ENCODE peak calls at places on chromosomes 4 and X, in nine cellular contexts. One of them, this sample, is unnamed.

GRCh38 chr4:180665994-180666818 is 1577.0 kb upstream of the TENM3 start:
- DNase-seq in OCI-LY7: peak
- DNase-seq in PC-3: peak
- DNase-seq in MM.1S: peak
- DNase-seq in GM23248: peak
- DNase-seq in GM23338: peak
- DNase-seq in SK-N-SH: peak
- DNase-seq in HCT116: peak
- DNase-seq in neural progenitor cell: peak
- DNase-seq in this sample: peak

GRCh38 chr4:140343303-140343702 is 30.1 kb upstream of the SCOC start:
- DNase-seq in OCI-LY7: no peak
- DNase-seq in PC-3: peak
- DNase-seq in MM.1S: no peak
- DNase-seq in GM23248: no peak
- DNase-seq in GM23338: no peak
- DNase-seq in SK-N-SH: no peak
- DNase-seq in HCT116: peak
- DNase-seq in neural progenitor cell: no peak
- DNase-seq in this sample: peak

GRCh38 chr4:102868153-102868781 is 525 bp upstream of the CISD2 start:
- DNase-seq in OCI-LY7: peak
- DNase-seq in PC-3: no peak
- DNase-seq in MM.1S: no peak
- DNase-seq in GM23248: no peak
- DNase-seq in GM23338: no peak
- DNase-seq in SK-N-SH: no peak
- DNase-seq in HCT116: no peak
- DNase-seq in neural progenitor cell: no peak
- DNase-seq in this sample: no peak

GRCh38 chr4:2263701-2264321 is 1.9 kb upstream of the MXD4 start:
- DNase-seq in OCI-LY7: peak
- DNase-seq in PC-3: no peak
- DNase-seq in MM.1S: peak
- DNase-seq in GM23248: no peak
- DNase-seq in GM23338: no peak
- DNase-seq in SK-N-SH: no peak
- DNase-seq in HCT116: no peak
- DNase-seq in neural progenitor cell: peak
- DNase-seq in this sample: no peak

GRCh38 chrX:115522955-115523354 is 38.0 kb upstream of the PLS3 start:
- DNase-seq in OCI-LY7: no peak
- DNase-seq in PC-3: no peak
- DNase-seq in MM.1S: no peak
- DNase-seq in GM23248: no peak
- DNase-seq in GM23338: no peak
- DNase-seq in SK-N-SH: no peak
- DNase-seq in HCT116: no peak
- DNase-seq in neural progenitor cell: no peak
- DNase-seq in this sample: no peak

GRCh38 chr4:79181190-79181589 is 144.7 kb downstream of the NAA11 start:
- DNase-seq in OCI-LY7: no peak
- DNase-seq in PC-3: no peak
- DNase-seq in MM.1S: no peak
- DNase-seq in GM23248: no peak
- DNase-seq in GM23338: no peak
- DNase-seq in SK-N-SH: no peak
- DNase-seq in HCT116: no peak
- DNase-seq in neural progenitor cell: no peak
- DNase-seq in this sample: peak

GRCh38 chrX:10615931-10616780 is 4.2 kb downstream of the MID1 start:
- DNase-seq in OCI-LY7: peak
- DNase-seq in PC-3: peak
- DNase-seq in MM.1S: no peak
- DNase-seq in GM23248: peak
- DNase-seq in GM23338: peak
- DNase-seq in SK-N-SH: peak
- DNase-seq in HCT116: no peak
- DNase-seq in neural progenitor cell: peak
- DNase-seq in this sample: peak

GRCh38 chr4:81314196-81314896 is 99.3 kb upstream of the PRKG2 start:
- DNase-seq in OCI-LY7: peak
- DNase-seq in PC-3: peak
- DNase-seq in MM.1S: no peak
- DNase-seq in GM23248: peak
- DNase-seq in GM23338: no peak
- DNase-seq in SK-N-SH: no peak
- DNase-seq in HCT116: no peak
- DNase-seq in neural progenitor cell: peak
- DNase-seq in this sample: peak

GRCh38 chr4:76909711-76910110 is 11.8 kb upstream of the SOWAHB start:
- DNase-seq in OCI-LY7: no peak
- DNase-seq in PC-3: no peak
- DNase-seq in MM.1S: no peak
- DNase-seq in GM23248: no peak
- DNase-seq in GM23338: no peak
- DNase-seq in SK-N-SH: no peak
- DNase-seq in HCT116: no peak
- DNase-seq in neural progenitor cell: no peak
- DNase-seq in this sample: no peak

GRCh38 chr4:2300431-2300861 is 38.5 kb upstream of the MXD4 start:
- DNase-seq in OCI-LY7: no peak
- DNase-seq in PC-3: no peak
- DNase-seq in MM.1S: no peak
- DNase-seq in GM23248: no peak
- DNase-seq in GM23338: no peak
- DNase-seq in SK-N-SH: no peak
- DNase-seq in HCT116: no peak
- DNase-seq in neural progenitor cell: no peak
- DNase-seq in this sample: no peak

GRCh38 chrX:14014526-14014925 is 15.2 kb downstream of the GEMIN8 start:
- DNase-seq in OCI-LY7: no peak
- DNase-seq in PC-3: no peak
- DNase-seq in MM.1S: no peak
- DNase-seq in GM23248: no peak
- DNase-seq in GM23338: no peak
- DNase-seq in SK-N-SH: no peak
- DNase-seq in HCT116: no peak
- DNase-seq in neural progenitor cell: no peak
- DNase-seq in this sample: no peak

GRCh38 chrX:97322401-97322800 is 438.7 kb downstream of the RPA4 start:
- DNase-seq in OCI-LY7: no peak
- DNase-seq in PC-3: peak
- DNase-seq in MM.1S: no peak
- DNase-seq in GM23248: peak
- DNase-seq in GM23338: no peak
- DNase-seq in SK-N-SH: no peak
- DNase-seq in HCT116: no peak
- DNase-seq in neural progenitor cell: no peak
- DNase-seq in this sample: no peak

GRCh38 chrX:118847676-118848075 is 24.1 kb downstream of the ZCCHC12 start:
- DNase-seq in OCI-LY7: peak
- DNase-seq in PC-3: peak
- DNase-seq in MM.1S: peak
- DNase-seq in GM23248: peak
- DNase-seq in GM23338: peak
- DNase-seq in SK-N-SH: peak
- DNase-seq in HCT116: peak
- DNase-seq in neural progenitor cell: peak
- DNase-seq in this sample: peak

GRCh38 chrX:48493890-48494364 is 14.9 kb upstream of the PORCN start:
- DNase-seq in OCI-LY7: no peak
- DNase-seq in PC-3: peak
- DNase-seq in MM.1S: peak
- DNase-seq in GM23248: peak
- DNase-seq in GM23338: peak
- DNase-seq in SK-N-SH: no peak
- DNase-seq in HCT116: peak
- DNase-seq in neural progenitor cell: peak
- DNase-seq in this sample: peak

GRCh38 chrX:74924449-74925209 is 623 bp downstream of the NEXMIF start:
- DNase-seq in OCI-LY7: no peak
- DNase-seq in PC-3: no peak
- DNase-seq in MM.1S: peak
- DNase-seq in GM23248: peak
- DNase-seq in GM23338: peak
- DNase-seq in SK-N-SH: peak
- DNase-seq in HCT116: no peak
- DNase-seq in neural progenitor cell: peak
- DNase-seq in this sample: peak

GRCh38 chr4:78517050-78517652 is 34.4 kb upstream of the ANXA3 start:
- DNase-seq in OCI-LY7: peak
- DNase-seq in PC-3: peak
- DNase-seq in MM.1S: peak
- DNase-seq in GM23248: peak
- DNase-seq in GM23338: peak
- DNase-seq in SK-N-SH: peak
- DNase-seq in HCT116: no peak
- DNase-seq in neural progenitor cell: peak
- DNase-seq in this sample: peak

GRCh38 chr4:179596621-179597020 is 2154.4 kb upstream of the AGA start:
- DNase-seq in OCI-LY7: no peak
- DNase-seq in PC-3: no peak
- DNase-seq in MM.1S: no peak
- DNase-seq in GM23248: no peak
- DNase-seq in GM23338: no peak
- DNase-seq in SK-N-SH: no peak
- DNase-seq in HCT116: no peak
- DNase-seq in neural progenitor cell: no peak
- DNase-seq in this sample: no peak

GRCh38 chr4:68304731-68305130 is 45.2 kb downstream of the YTHDC1 start:
- DNase-seq in OCI-LY7: no peak
- DNase-seq in PC-3: no peak
- DNase-seq in MM.1S: no peak
- DNase-seq in GM23248: no peak
- DNase-seq in GM23338: no peak
- DNase-seq in SK-N-SH: no peak
- DNase-seq in HCT116: no peak
- DNase-seq in neural progenitor cell: no peak
- DNase-seq in this sample: no peak

GRCh38 chrX:7159132-7159861 is 11.3 kb upstream of the PUDP start:
- DNase-seq in OCI-LY7: no peak
- DNase-seq in PC-3: peak
- DNase-seq in MM.1S: no peak
- DNase-seq in GM23248: peak
- DNase-seq in GM23338: no peak
- DNase-seq in SK-N-SH: no peak
- DNase-seq in HCT116: no peak
- DNase-seq in neural progenitor cell: no peak
- DNase-seq in this sample: no peak

GRCh38 chr4:104859601-104860000 is 287.1 kb upstream of the TET2 start:
- DNase-seq in OCI-LY7: no peak
- DNase-seq in PC-3: no peak
- DNase-seq in MM.1S: no peak
- DNase-seq in GM23248: peak
- DNase-seq in GM23338: peak
- DNase-seq in SK-N-SH: no peak
- DNase-seq in HCT116: no peak
- DNase-seq in neural progenitor cell: peak
- DNase-seq in this sample: no peak

DNA sequence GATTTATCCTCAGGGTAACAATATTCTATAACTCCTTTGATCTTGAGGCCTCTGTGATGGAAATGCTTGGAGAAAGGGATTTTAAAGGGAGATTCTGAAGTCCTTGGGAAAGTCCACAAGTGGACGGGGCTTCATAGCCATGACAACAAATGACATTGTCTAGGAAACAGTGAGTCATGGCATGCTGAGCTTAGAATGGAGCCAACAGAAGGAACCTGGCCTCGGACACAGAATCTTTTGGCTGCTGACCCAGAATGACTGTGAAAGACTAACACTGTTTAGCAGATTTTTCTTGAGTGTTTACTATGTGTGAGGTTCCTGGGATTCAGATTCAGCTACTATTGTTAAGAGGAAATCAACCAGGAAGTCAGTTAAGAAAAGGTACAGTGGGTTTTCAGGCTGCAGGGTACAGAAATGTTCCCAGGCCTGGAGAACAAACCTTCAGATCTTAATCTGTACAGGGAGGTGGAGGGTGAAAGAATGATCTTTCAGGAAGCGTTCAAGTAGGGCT is 18.1 kb upstream of the CXCL2 start:
- DNase-seq in OCI-LY7: no peak
- DNase-seq in PC-3: peak
- DNase-seq in MM.1S: no peak
- DNase-seq in GM23248: peak
- DNase-seq in GM23338: no peak
- DNase-seq in SK-N-SH: no peak
- DNase-seq in HCT116: peak
- DNase-seq in neural progenitor cell: no peak
- DNase-seq in this sample: peak
- TF ChIP-seq EZH2phosphoT487 in OCI-LY7: no peak
- TF ChIP-seq EZH2phosphoT487 in PC-3: no peak
- TF ChIP-seq EZH2phosphoT487 in MM.1S: no peak
- TF ChIP-seq EZH2phosphoT487 in GM23248: no peak
- TF ChIP-seq EZH2phosphoT487 in GM23338: no peak
- TF ChIP-seq EZH2phosphoT487 in SK-N-SH: no peak
- TF ChIP-seq EZH2phosphoT487 in HCT116: no peak
- TF ChIP-seq EZH2phosphoT487 in neural progenitor cell: no peak
- TF ChIP-seq EZH2phosphoT487 in this sample: no peak

GRCh38 chr4:100391913-100392312 is 125.9 kb downstream of the EMCN start:
- DNase-seq in OCI-LY7: no peak
- DNase-seq in PC-3: peak
- DNase-seq in MM.1S: peak
- DNase-seq in GM23248: peak
- DNase-seq in GM23338: no peak
- DNase-seq in SK-N-SH: no peak
- DNase-seq in HCT116: no peak
- DNase-seq in neural progenitor cell: no peak
- DNase-seq in this sample: no peak
- TF ChIP-seq EZH2phosphoT487 in OCI-LY7: no peak
- TF ChIP-seq EZH2phosphoT487 in PC-3: no peak
- TF ChIP-seq EZH2phosphoT487 in MM.1S: no peak
- TF ChIP-seq EZH2phosphoT487 in GM23248: peak
- TF ChIP-seq EZH2phosphoT487 in GM23338: no peak
- TF ChIP-seq EZH2phosphoT487 in SK-N-SH: no peak
- TF ChIP-seq EZH2phosphoT487 in HCT116: no peak
- TF ChIP-seq EZH2phosphoT487 in neural progenitor cell: no peak
- TF ChIP-seq EZH2phosphoT487 in this sample: no peak

DNA sequence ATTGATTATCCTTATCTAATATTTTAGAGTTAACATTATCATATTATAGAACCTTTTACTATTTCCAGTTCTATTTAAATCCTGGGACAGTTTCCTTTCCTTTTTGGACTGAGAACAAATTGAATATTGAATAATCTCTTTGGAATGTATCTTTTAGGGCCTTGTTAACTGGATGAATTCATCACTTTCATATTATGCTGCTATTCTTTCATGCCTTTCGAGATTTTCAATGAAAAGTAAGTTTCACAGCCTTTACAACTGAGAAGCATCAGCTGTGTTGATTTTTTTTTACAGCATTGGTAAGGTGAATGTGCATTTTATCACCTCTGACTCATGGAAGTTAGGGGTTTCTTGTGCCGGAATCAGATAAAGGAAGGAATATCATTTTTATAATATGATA is 39.6 kb downstream of the PDLIM5 start:
- DNase-seq in OCI-LY7: no peak
- DNase-seq in PC-3: peak
- DNase-seq in MM.1S: no peak
- DNase-seq in GM23248: peak
- DNase-seq in GM23338: no peak
- DNase-seq in SK-N-SH: no peak
- DNase-seq in HCT116: no peak
- DNase-seq in neural progenitor cell: no peak
- DNase-seq in this sample: no peak
- TF ChIP-seq EZH2phosphoT487 in OCI-LY7: no peak
- TF ChIP-seq EZH2phosphoT487 in PC-3: no peak
- TF ChIP-seq EZH2phosphoT487 in MM.1S: no peak
- TF ChIP-seq EZH2phosphoT487 in GM23248: no peak
- TF ChIP-seq EZH2phosphoT487 in GM23338: no peak
- TF ChIP-seq EZH2phosphoT487 in SK-N-SH: no peak
- TF ChIP-seq EZH2phosphoT487 in HCT116: no peak
- TF ChIP-seq EZH2phosphoT487 in neural progenitor cell: no peak
- TF ChIP-seq EZH2phosphoT487 in this sample: no peak

GRCh38 chr4:113539408-113539807 is 222.1 kb downstream of the CAMK2D start:
- DNase-seq in OCI-LY7: no peak
- DNase-seq in PC-3: peak
- DNase-seq in MM.1S: no peak
- DNase-seq in GM23248: peak
- DNase-seq in GM23338: no peak
- DNase-seq in SK-N-SH: no peak
- DNase-seq in HCT116: peak
- DNase-seq in neural progenitor cell: no peak
- DNase-seq in this sample: no peak
- TF ChIP-seq EZH2phosphoT487 in OCI-LY7: no peak
- TF ChIP-seq EZH2phosphoT487 in PC-3: no peak
- TF ChIP-seq EZH2phosphoT487 in MM.1S: no peak
- TF ChIP-seq EZH2phosphoT487 in GM23248: no peak
- TF ChIP-seq EZH2phosphoT487 in GM23338: no peak
- TF ChIP-seq EZH2phosphoT487 in SK-N-SH: no peak
- TF ChIP-seq EZH2phosphoT487 in HCT116: no peak
- TF ChIP-seq EZH2phosphoT487 in neural progenitor cell: no peak
- TF ChIP-seq EZH2phosphoT487 in this sample: no peak